ENCODE peak calls at places on chromosomes 2 and 18, in ten cellular contexts. Z is GM10248, V is PC-3, K is HCEC 1CT, P is SK-MEL-5, L is hepatic stellate cell, O is NCI-H1092 treated with DMSO at 0.1 percent for 48 hours, H is nephron progenitor cell, D is astrocyte of the spinal cord, G is NCI-H748 treated with DMSO at 0.1 percent for 48 hours. F is an unnamed sample.

GRCh38 chr18:58856881-58857280 is 7.8 kb upstream of the ZNF532 start:
- DNase-seq in K (peak), Z (no peak), H (no peak), G (no peak), V (peak), D (no peak), L (peak), P (no peak), O (no peak), F (no peak)

GRCh38 chr18:55897101-55897500 is 309.1 kb upstream of the TCF4 start:
- DNase-seq in V (peak), H (no peak), K (no peak), Z (no peak), P (no peak), L (no peak), D (no peak), O (no peak), G (no peak), F (no peak)

GRCh38 chr2:120013569-120014223 is 819 bp downstream of the EPB41L5 start:
- DNase-seq in K (no peak), G (peak), V (peak), Z (no peak), H (peak), P (peak), L (no peak), D (no peak), O (peak), F (peak)

GRCh38 chr2:170885130-170885791 is 43.8 kb upstream of the GORASP2 start:
- DNase-seq in H (no peak), G (no peak), L (no peak), V (peak), O (no peak), P (no peak), Z (no peak), D (no peak), K (no peak), F (no peak)

GRCh38 chr2:223042704-223043118 is 9.3 kb upstream of the KCNE4 start:
- DNase-seq in O (no peak), G (no peak), K (peak), D (peak), L (no peak), H (no peak), Z (no peak), P (peak), V (peak), F (no peak)

GRCh38 chr2:135563793-135564192 is 32.5 kb downstream of the R3HDM1 start:
- DNase-seq in O (no peak), K (peak), V (peak), H (no peak), L (no peak), D (peak), G (no peak), P (peak), Z (no peak), F (no peak)

GRCh38 chr2:111185496-111186022 is 64.8 kb downstream of the BCL2L11 start:
- DNase-seq in V (peak), K (no peak), Z (no peak), L (no peak), P (no peak), O (peak), D (no peak), G (peak), H (no peak), F (no peak)

GRCh38 chr2:141133883-141134282 is 996.9 kb downstream of the LRP1B start:
- DNase-seq in P (no peak), Z (no peak), K (no peak), D (no peak), L (no peak), V (no peak), O (no peak), G (no peak), H (no peak), F (no peak)

GRCh38 chr2:164841719-164842623 is at the start of gene COBLL1:
- DNase-seq in P (peak), V (peak), D (peak), G (peak), Z (peak), K (peak), O (peak), H (peak), L (peak), F (no peak)